ENCODE peak calls at places on chromosome 11, in four cellular contexts. T, P, G and E are unnamed samples.
A peak's percentile ranks its signal among the peaks of the same experiment; 100 is the strongest.

GRCh38 chr11:25547293-25547692 is 784.6 kb upstream of the ANO3 start:
- DNase-seq in G (no peak), T (no peak), P (no peak), E (no peak)

GRCh38 chr11:60946601-60947265 is 5.2 kb downstream of the SLC15A3 start:
- DNase-seq in P (no peak), T (no peak), G (no peak), E (no peak)

GRCh38 chr11:123545726-123546125 is 108.7 kb downstream of the SCN3B start:
- DNase-seq in P (peak; percentile 6), G (no peak), T (no peak), E (no peak)

GRCh38 chr11:61693897-61694840 is 14.0 kb downstream of the DAGLA start:
- DNase-seq in G (no peak), P (peak; percentile 53), T (no peak), E (no peak)

GRCh38 chr11:27216268-27217149 is 146.5 kb downstream of the CCDC34 start:
- DNase-seq in T (no peak), P (peak; percentile 42), G (no peak), E (peak; percentile 90)

GRCh38 chr11:86192858-86193257 is 51.7 kb upstream of the EED start:
- DNase-seq in G (no peak), P (no peak), T (no peak), E (no peak)

GRCh38 chr11:121416909-121417567 is 35.1 kb upstream of the SORL1 start:
- DNase-seq in T (no peak), P (peak; percentile 77), G (peak; percentile 59), E (peak; percentile 94)

GRCh38 chr11:23236846-23237550 is 376.7 kb upstream of the CCDC179 start:
- DNase-seq in T (no peak), P (peak; percentile 84), G (peak; percentile 30), E (peak; percentile 64)

GRCh38 chr11:125257185-125257584 is 92.6 kb downstream of the PKNOX2 start:
- DNase-seq in P (no peak), T (peak; percentile 41), G (no peak), E (no peak)

GRCh38 chr11:15258433-15259350 is 144.0 kb downstream of the INSC start:
- DNase-seq in P (peak; percentile 11), T (peak; percentile 65), G (no peak), E (peak; percentile 23)